ENCODE peak calls at places on chromosomes 16 and 17, in nine cellular contexts. Z, H, M, K, B, G, R, A and O are unnamed samples.

GRCh38 chr17:82101767-82102679 is 4.0 kb upstream of the FASN start:
- DNase-seq in Z (no peak), H (no peak), M (no peak), K (peak), B (no peak), G (no peak), R (no peak), A (no peak), O (no peak)

GRCh38 chr16:1597154-1597553 is 14.7 kb downstream of the IFT140 start:
- DNase-seq in Z (no peak), H (no peak), M (no peak), K (no peak), B (no peak), G (no peak), R (no peak), A (no peak), O (no peak)

GRCh38 chr16:64234200-64234599 is 887.7 kb downstream of the CDH11 start:
- DNase-seq in Z (no peak), H (no peak), M (no peak), K (no peak), B (no peak), G (no peak), R (no peak), A (no peak), O (no peak)

GRCh38 chr17:79078476-79079190 is 4.0 kb downstream of the ENGASE start:
- DNase-seq in Z (no peak), H (no peak), M (no peak), K (no peak), B (no peak), G (no peak), R (no peak), A (no peak), O (no peak)

GRCh38 chr17:16415031-16415924 is at the start of gene TRPV2:
- DNase-seq in Z (no peak), H (peak), M (no peak), K (peak), B (peak), G (peak), R (no peak), A (no peak), O (no peak)

GRCh38 chr17:77332034-77332971 is 191.5 kb downstream of the SEC14L1 start:
- DNase-seq in Z (no peak), H (no peak), M (peak), K (no peak), B (peak), G (no peak), R (no peak), A (no peak), O (no peak)

GRCh38 chr17:55710829-55711496 is 11.7 kb downstream of the TMEM100 start:
- DNase-seq in Z (no peak), H (no peak), M (no peak), K (no peak), B (no peak), G (no peak), R (no peak), A (peak), O (no peak)

GRCh38 chr16:17416461-17417221 is 54.1 kb downstream of the XYLT1 start:
- DNase-seq in Z (no peak), H (peak), M (peak), K (peak), B (peak), G (no peak), R (no peak), A (peak), O (no peak)

GRCh38 chr16:53576228-53576627 is 73.2 kb upstream of the AKTIP start:
- DNase-seq in Z (no peak), H (no peak), M (no peak), K (no peak), B (no peak), G (no peak), R (no peak), A (no peak), O (no peak)

GRCh38 chr17:36608794-36609497 is 7.6 kb downstream of the MRM1 start:
- DNase-seq in Z (no peak), H (peak), M (peak), K (peak), B (no peak), G (peak), R (no peak), A (peak), O (peak)

GRCh38 chr17:60086822-60087591 is 8.3 kb upstream of the HEATR6 start:
- DNase-seq in Z (no peak), H (no peak), M (peak), K (peak), B (no peak), G (no peak), R (no peak), A (no peak), O (no peak)

GRCh38 chr16:30187971-30188561 is 4.7 kb downstream of the CORO1A start:
- DNase-seq in Z (no peak), H (no peak), M (no peak), K (no peak), B (peak), G (no peak), R (no peak), A (peak), O (peak)

GRCh38 chr16:89038221-89038721 is 55.4 kb upstream of the ACSF3 start:
- DNase-seq in Z (no peak), H (no peak), M (no peak), K (no peak), B (no peak), G (no peak), R (no peak), A (no peak), O (no peak)

GRCh38 chr17:2235792-2236365 is 67.7 kb downstream of the SMG6 start:
- DNase-seq in Z (no peak), H (no peak), M (peak), K (no peak), B (no peak), G (no peak), R (no peak), A (no peak), O (no peak)
- TF ChIP-seq CTCF in Z (no peak), H (no peak), M (peak), K (no peak), B (no peak), G (no peak), R (no peak), A (no peak), O (no peak)

DNA sequence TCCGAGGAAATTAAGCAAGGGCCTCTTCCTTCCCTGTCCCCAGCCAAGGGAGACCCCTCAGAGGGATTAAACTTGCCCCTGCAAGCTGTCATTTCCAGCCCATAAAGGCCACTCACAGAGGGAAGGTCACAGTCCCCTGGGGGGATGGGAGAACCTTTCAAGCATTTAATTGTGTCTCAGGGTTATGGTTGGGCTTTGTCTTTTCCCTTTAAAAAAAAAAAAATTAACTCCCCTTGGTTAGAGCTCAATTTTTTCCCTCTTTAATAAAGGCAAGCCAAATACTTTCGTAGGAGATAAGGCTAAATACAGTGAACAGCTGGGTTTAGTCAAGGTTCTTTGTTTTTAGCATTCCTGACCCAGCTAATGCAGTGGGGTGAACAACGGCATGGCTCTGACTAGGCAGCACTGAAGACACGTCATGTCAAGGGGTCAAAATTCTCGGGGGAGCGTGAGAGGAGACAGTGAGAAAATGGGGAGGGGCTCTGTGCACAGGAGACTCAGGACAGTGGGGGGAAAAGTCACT is 30.4 kb downstream of the AXIN2 start:
- DNase-seq in Z (no peak), H (no peak), M (peak), K (no peak), B (no peak), G (no peak), R (no peak), A (peak), O (no peak)
- TF ChIP-seq CTCF in Z (no peak), H (no peak), M (no peak), K (no peak), B (no peak), G (no peak), R (no peak), A (no peak), O (no peak)

GRCh38 chr16:52265446-52265861 is 281.5 kb downstream of the TOX3 start:
- DNase-seq in Z (no peak), H (peak), M (no peak), K (no peak), B (no peak), G (no peak), R (no peak), A (no peak), O (no peak)
- TF ChIP-seq CTCF in Z (no peak), H (no peak), M (no peak), K (no peak), B (no peak), G (no peak), R (no peak), A (no peak), O (no peak)

DNA sequence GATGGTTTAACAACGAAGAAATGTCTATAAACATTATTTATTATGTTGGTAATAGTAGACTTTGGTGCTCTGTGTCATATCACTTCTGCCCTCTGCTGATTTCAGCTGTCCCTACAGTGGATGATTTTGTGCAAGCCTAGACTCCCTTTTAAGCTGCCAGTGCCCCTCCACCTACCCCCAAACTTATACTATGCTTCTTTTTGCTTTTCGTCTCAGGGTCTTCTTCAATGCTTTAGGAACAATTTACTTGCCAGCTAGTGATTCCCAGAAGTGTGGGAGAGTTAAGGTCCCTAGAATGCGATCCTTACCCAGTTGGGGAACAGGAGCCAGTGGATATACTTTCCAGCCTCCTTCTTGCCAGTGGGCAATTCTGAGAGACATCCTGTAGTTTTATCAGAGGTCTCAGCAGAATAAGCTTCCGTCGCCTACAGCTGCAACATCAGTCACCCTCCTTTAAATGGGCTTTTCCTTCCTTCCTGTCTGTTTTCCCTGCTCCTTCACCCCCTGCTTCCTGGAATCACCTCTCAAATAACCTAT is 4.1 kb downstream of the ICAM2 start:
- DNase-seq in Z (no peak), H (no peak), M (no peak), K (no peak), B (no peak), G (no peak), R (no peak), A (no peak), O (peak)
- TF ChIP-seq CTCF in Z (no peak), H (no peak), M (peak), K (no peak), B (peak), G (peak), R (no peak), A (no peak), O (no peak)

GRCh38 chr17:30824356-30825145 is at the start of gene CRLF3:
- DNase-seq in Z (peak), H (peak), M (peak), K (peak), B (peak), G (peak), R (peak), A (peak), O (peak)
- TF ChIP-seq CTCF in Z (peak), H (peak), M (peak), K (peak), B (peak), G (peak), R (peak), A (no peak), O (peak)

DNA sequence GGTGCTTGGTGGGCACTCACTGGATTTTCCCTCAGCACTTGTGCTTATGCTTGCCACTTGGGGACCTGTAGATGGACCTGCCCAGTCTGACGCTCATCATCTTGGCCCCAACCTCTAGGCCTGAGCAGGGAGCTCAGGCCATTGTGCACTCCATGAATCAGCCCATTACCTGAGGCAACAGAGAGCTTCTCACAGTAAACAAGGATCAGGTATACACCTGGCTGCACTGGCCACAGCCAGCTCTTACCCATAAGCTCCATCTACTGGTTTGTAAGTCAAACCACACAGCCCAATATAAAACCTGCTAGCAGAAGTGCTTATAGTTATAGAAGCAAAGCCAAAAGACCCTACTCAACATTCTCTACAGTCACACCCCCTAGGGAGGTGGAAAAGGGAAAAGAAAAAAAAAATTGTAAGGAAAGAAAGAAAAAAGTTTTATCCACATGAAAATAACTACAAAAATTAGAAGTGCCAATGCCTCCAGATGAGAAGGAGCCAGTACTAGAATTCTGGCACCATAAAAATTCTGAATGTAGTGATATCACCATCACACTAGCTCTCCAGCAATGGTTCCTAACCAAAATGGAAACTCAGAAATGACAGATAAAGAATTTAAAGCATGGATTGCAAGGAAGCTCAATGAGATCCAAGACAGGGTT is 87.8 kb upstream of the CDH5 start:
- DNase-seq in Z (no peak), H (no peak), M (no peak), K (no peak), B (no peak), G (no peak), R (no peak), A (no peak), O (no peak)
- TF ChIP-seq CTCF in Z (no peak), H (peak), M (no peak), K (no peak), B (no peak), G (no peak), R (no peak), A (no peak), O (no peak)

GRCh38 chr17:32298298-32298697 is 32.7 kb downstream of the RHBDL3 start:
- DNase-seq in Z (no peak), H (no peak), M (no peak), K (peak), B (no peak), G (no peak), R (no peak), A (no peak), O (no peak)
- TF ChIP-seq CTCF in Z (no peak), H (no peak), M (no peak), K (no peak), B (no peak), G (peak), R (no peak), A (no peak), O (no peak)